ENCODE peak calls at places on chromosome X, in nine cellular contexts. M is gastrocnemius medialis, Q is K562, H is IMR-90, T is A549, E is body of pancreas, F is heart left ventricle, V is right lobe of liver, I is upper lobe of left lung. Z is an unnamed sample.

GRCh38 chrX:24563291-24564010 is 83.7 kb downstream of the PCYT1B start:
- ATAC-seq in Q (no peak), E (no peak), T (no peak), V (no peak), I (no peak), H (no peak), M (no peak), F (no peak), Z (no peak)

GRCh38 chrX:96436105-96436504 is 248.5 kb upstream of the DIAPH2 start:
- ATAC-seq in Q (no peak), H (peak; percentile 37), T (peak; percentile 39), E (no peak), M (no peak), I (no peak), V (no peak), F (no peak), Z (no peak)

GRCh38 chrX:109777749-109778148 is 44.7 kb upstream of the ACSL4 start:
- ATAC-seq in Q (no peak), T (no peak), E (no peak), I (no peak), F (no peak), V (peak; percentile 92), H (no peak), M (no peak), Z (no peak)

GRCh38 chrX:29531336-29531735 is 684.0 kb upstream of the MAGEB2 start:
- ATAC-seq in H (no peak), T (no peak), I (no peak), Q (no peak), M (no peak), E (no peak), V (no peak), F (no peak), Z (no peak)

GRCh38 chrX:2521927-2522386 is 21.2 kb upstream of the DHRSX start:
- ATAC-seq in I (no peak), H (no peak), V (no peak), Q (no peak), T (no peak), E (no peak), M (no peak), F (no peak), Z (no peak)

GRCh38 chrX:73647212-73647611 is 84.2 kb downstream of the CHIC1 start:
- ATAC-seq in Q (no peak), V (no peak), M (no peak), I (no peak), H (no peak), T (no peak), E (no peak), F (no peak), Z (no peak)

GRCh38 chrX:6708676-6709075 is 173.8 kb upstream of the VCX3A start:
- ATAC-seq in H (no peak), F (no peak), E (no peak), T (no peak), V (no peak), I (no peak), Q (no peak), M (no peak), Z (no peak)

GRCh38 chrX:110741213-110741796 is 54.3 kb downstream of the CHRDL1 start:
- ATAC-seq in V (no peak), E (no peak), Q (no peak), I (peak; percentile 52), F (no peak), H (peak; percentile 77), T (peak; percentile 70), M (no peak), Z (peak; percentile 64)

GRCh38 chrX:132618810-132619209 is 130.0 kb upstream of the MBNL3 start:
- ATAC-seq in V (peak; percentile 81), T (no peak), M (no peak), E (no peak), I (no peak), F (no peak), Q (no peak), H (no peak), Z (no peak)

GRCh38 chrX:2577844-2578444 is 77.2 kb upstream of the DHRSX start:
- ATAC-seq in E (no peak), I (no peak), V (no peak), T (no peak), H (no peak), Q (no peak), F (no peak), M (no peak), Z (no peak)

GRCh38 chrX:7647826-7648225 is 195.1 kb upstream of the VCX start:
- ATAC-seq in H (no peak), T (no peak), E (no peak), Q (no peak), F (no peak), M (no peak), V (no peak), I (no peak), Z (no peak)

GRCh38 chrX:114508836-114509235 is 75.0 kb upstream of the HTR2C start:
- ATAC-seq in F (no peak), Q (no peak), T (no peak), E (no peak), M (no peak), H (no peak), I (no peak), V (no peak), Z (no peak)

GRCh38 chrX:82945332-82945731 is 562.8 kb upstream of the POU3F4 start:
- ATAC-seq in E (no peak), F (no peak), M (no peak), H (no peak), Q (no peak), I (no peak), V (no peak), T (no peak), Z (no peak)

GRCh38 chrX:153888344-153888743 is 2.4 kb upstream of the L1CAM start:
- ATAC-seq in I (no peak), E (no peak), V (no peak), T (no peak), Q (no peak), M (no peak), H (no peak), F (no peak), Z (no peak)

GRCh38 chrX:134396174-134396573 is 63.8 kb upstream of the HPRT1 start:
- ATAC-seq in E (no peak), F (no peak), M (no peak), V (peak; percentile 49), I (no peak), Q (peak; percentile 56), T (no peak), H (peak; percentile 77), Z (no peak)

GRCh38 chrX:17591741-17592110 is 145.6 kb upstream of the SCML1 start:
- ATAC-seq in M (peak; percentile 33), E (peak; percentile 33), I (no peak), H (peak; percentile 65), Q (no peak), V (no peak), T (no peak), F (no peak), Z (peak; percentile 67)

DNA sequence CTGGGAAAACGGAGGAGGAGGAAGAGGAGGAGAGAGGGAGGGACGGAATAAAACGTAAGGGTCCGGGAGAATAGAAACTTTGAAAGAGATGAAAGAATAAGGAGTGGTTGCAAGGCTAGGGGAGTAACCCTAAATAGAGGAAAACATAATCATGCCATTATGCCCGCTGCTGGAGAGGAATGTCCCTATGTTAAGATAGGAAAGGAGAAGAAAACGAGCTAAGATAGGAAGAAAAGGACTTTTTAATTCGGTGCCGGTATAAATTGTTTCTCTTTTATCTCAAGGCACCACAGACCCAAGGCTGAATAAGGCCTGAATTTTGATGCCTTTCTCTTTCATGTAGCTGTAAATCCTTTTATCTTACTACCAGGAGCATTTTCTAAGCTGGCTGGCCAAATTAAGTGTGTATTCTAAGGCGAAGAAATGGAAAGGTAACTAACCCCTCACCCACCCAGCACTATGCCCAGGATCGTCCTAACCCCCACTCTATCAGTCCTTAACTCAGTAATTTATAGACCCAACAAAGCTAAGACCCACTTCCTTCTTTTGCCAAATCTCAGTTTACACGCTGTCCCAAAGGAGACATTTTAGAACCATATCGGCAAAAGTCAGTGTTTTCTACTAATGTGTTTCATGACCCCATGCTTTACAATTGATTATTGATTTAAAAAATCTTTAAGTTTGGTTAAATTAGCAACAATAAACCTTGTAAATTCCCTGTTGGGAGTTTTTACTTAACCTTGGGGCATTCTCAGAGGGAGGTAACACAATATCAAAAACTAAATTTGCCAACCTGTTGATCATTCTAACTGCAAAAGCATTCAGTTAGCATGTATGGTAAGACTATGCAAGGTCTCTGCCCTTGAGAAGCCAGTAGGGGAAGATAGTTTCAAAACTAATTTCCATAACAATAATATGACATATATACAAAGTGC is 1.1 kb upstream of the CUL4B start:
- ATAC-seq in Q (no peak), V (no peak), T (no peak), M (no peak), E (no peak), H (no peak), F (no peak), I (no peak), Z (no peak)
- TF ChIP-seq POLR2A in Q (peak; percentile 79), V (no peak), T (no peak), M (no peak), E (peak; percentile 1), H (peak; percentile 67), F (no peak), I (no peak), Z (no peak)

GRCh38 chrX:72041166-72041565 is 90.5 kb downstream of the RTL5 start:
- ATAC-seq in I (no peak), E (no peak), T (no peak), F (no peak), V (no peak), M (no peak), Q (no peak), H (no peak), Z (no peak)
- H3K4me1 ChIP-seq in I (no peaks in the 10 kb centered on the region), E (no peaks in the 10 kb centered on the region), T (no peaks in the 10 kb centered on the region), F (no peaks in the 10 kb centered on the region), V (no peaks in the 10 kb centered on the region), M (peaks cover 3% of the 10 kb centered on the region), Q (no peaks in the 10 kb centered on the region), H (peaks cover 7% of the 10 kb centered on the region), Z (peaks cover 8% of the 10 kb centered on the region)

DNA sequence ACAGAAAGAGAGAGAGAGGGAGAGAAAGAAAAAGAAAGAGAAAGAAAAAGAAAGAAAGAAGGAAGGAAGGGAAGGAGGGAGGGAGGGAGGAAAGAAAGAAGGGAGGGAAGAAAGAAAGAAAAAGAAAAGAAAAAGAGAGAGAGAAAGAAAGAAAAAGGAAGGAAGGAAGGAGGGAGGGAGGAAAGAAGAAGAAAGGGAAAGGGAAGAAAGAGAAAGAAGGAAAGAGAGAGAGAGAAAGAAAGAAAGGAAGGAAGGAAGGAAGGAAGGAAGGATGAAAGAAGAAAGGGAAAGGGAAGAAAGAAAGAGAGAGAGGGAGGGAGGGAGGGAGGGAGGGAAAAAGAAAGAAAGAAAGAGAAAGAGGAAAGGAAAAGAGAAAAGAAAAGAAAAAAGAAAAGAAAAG is 10.8 kb downstream of the OPHN1 start:
- ATAC-seq in T (no peak), H (no peak), E (no peak), M (no peak), I (no peak), Q (no peak), V (no peak), F (no peak), Z (no peak)
- TF ChIP-seq POLR2A in T (no peak), H (no peak), E (no peak), M (no peak), I (no peak), Q (no peak), V (no peak), F (no peak), Z (no peak)

DNA sequence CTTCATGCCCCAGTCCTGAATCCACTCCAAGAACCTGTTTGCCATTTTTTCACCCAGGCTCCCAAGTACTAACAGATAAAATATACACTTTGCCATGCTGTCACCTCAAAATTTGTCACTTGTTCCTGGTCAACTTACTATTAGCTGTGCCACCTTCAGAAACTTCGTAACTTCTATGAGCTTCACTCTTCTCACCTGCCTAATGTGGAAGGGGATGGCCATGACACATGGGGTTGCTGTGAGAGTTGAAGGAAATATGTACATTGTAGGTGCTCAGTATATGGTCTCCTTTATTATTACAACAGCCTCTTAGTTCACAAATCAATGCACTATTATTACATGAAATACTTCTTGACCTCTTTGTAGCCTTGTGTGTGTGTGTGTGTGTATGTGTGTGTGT is 10.4 kb downstream of the TMSB4X start:
- ATAC-seq in E (no peak), I (no peak), H (no peak), T (no peak), V (no peak), F (no peak), Q (no peak), M (no peak), Z (no peak)
- H3K4me1 ChIP-seq in E (peaks cover 41% of the 10 kb centered on the region), I (no peaks in the 10 kb centered on the region), H (no peaks in the 10 kb centered on the region), T (peaks cover 48% of the 10 kb centered on the region), V (no peaks in the 10 kb centered on the region), F (no peaks in the 10 kb centered on the region), Q (no peaks in the 10 kb centered on the region), M (no peaks in the 10 kb centered on the region), Z (no peaks in the 10 kb centered on the region)

Z was measured in gastroesophageal sphincter.